ENCODE peak calls at places on chromosome 7, in six cellular contexts. R, A, O, U, B and M are unnamed samples.

GRCh38 chr7:43217055-43217454 is 104.6 kb downstream of the HECW1 start:
- DNase-seq in U (no peak), B (no peak), O (no peak), A (no peak), R (no peak), M (no peak)

GRCh38 chr7:3259711-3260424 is 41.2 kb upstream of the SDK1 start:
- DNase-seq in U (no peak), A (no peak), R (peak; percentile 38), O (peak; percentile 63), B (no peak), M (no peak)

GRCh38 chr7:37908221-37908788 is 8.3 kb downstream of the SFRP4 start:
- DNase-seq in R (peak; percentile 65), A (no peak), U (no peak), B (no peak), O (peak; percentile 99), M (peak; percentile 71)

GRCh38 chr7:6232534-6232933 is 39.9 kb downstream of the CYTH3 start:
- DNase-seq in A (no peak), R (no peak), U (peak; percentile 51), O (no peak), B (peak; percentile 15), M (no peak)

GRCh38 chr7:112965506-112965905 is 121.1 kb downstream of the GPR85 start:
- DNase-seq in R (no peak), U (no peak), O (no peak), B (no peak), A (no peak), M (peak; percentile 70)

GRCh38 chr7:154928136-154929005 is 74.6 kb downstream of the PAXIP1 start:
- DNase-seq in O (peak; percentile 96), U (peak; percentile 51), B (peak; percentile 33), A (no peak), R (peak; percentile 96), M (peak; percentile 94)

GRCh38 chr7:111855161-111855841 is 293.0 kb upstream of the IMMP2L start:
- DNase-seq in A (no peak), O (peak; percentile 76), U (no peak), B (no peak), R (peak; percentile 82), M (peak; percentile 79)

GRCh38 chr7:134044682-134045081 is 82.5 kb upstream of the LRGUK start:
- DNase-seq in A (no peak), B (no peak), U (no peak), O (no peak), R (peak; percentile 5), M (peak; percentile 37)

GRCh38 chr7:444606-445005 is 75.0 kb downstream of the PDGFA start:
- DNase-seq in B (no peak), O (no peak), A (no peak), R (no peak), U (no peak), M (no peak)

GRCh38 chr7:442457-442856 is 77.2 kb downstream of the PDGFA start:
- DNase-seq in A (no peak), R (no peak), U (no peak), B (no peak), O (no peak), M (no peak)

GRCh38 chr7:440059-440749 is 79.4 kb downstream of the PDGFA start:
- DNase-seq in R (no peak), O (no peak), B (no peak), U (no peak), A (no peak), M (no peak)

GRCh38 chr7:443279-443833 is 76.3 kb downstream of the PDGFA start:
- DNase-seq in R (no peak), A (no peak), U (no peak), O (no peak), B (no peak), M (no peak)

GRCh38 chr7:441713-442421 is 77.8 kb downstream of the PDGFA start:
- DNase-seq in U (no peak), A (no peak), B (no peak), R (no peak), O (no peak), M (no peak)
- H3K4me3 ChIP-seq in U (no peak overlapping the region), A (no peak overlapping the region), B (no peak overlapping the region), R (no peak overlapping the region), O (no peak overlapping the region), M (no peak overlapping the region)

GRCh38 chr7:27547401-27547800 is 115.3 kb downstream of the HIBADH start:
- DNase-seq in U (no peak), O (peak; percentile 6), B (no peak), A (no peak), R (peak; percentile 27), M (peak; percentile 53)
- H3K4me3 ChIP-seq in U (no peak overlapping the region), O (no peak overlapping the region), B (no peak overlapping the region), A (no peak overlapping the region), R (no peak overlapping the region), M (no peak overlapping the region)

GRCh38 chr7:25260862-25261454 is 32.7 kb upstream of the NPVF start:
- DNase-seq in U (no peak), O (peak; percentile 58), R (peak; percentile 72), A (no peak), B (no peak), M (peak; percentile 52)
- H3K4me3 ChIP-seq in U (no peak overlapping the region), O (no peak overlapping the region), R (peak overlapping the region; percentile 15), A (no peak overlapping the region), B (peak overlapping the region; percentile 14), M (peak overlapping the region; percentile 76)

GRCh38 chr7:100835903-100836811 is 8.8 kb upstream of the EPHB4 start:
- DNase-seq in R (no peak), B (no peak), A (no peak), O (no peak), U (peak; percentile 69), M (no peak)
- H3K4me3 ChIP-seq in R (no peak overlapping the region), B (no peak overlapping the region), A (peak overlapping the region; percentile 63), O (no peak overlapping the region), U (no peak overlapping the region), M (no peak overlapping the region)

GRCh38 chr7:284762-285722 is 4.9 kb upstream of the FOXL3 start:
- DNase-seq in B (no peak), A (no peak), R (no peak), O (no peak), U (no peak), M (no peak)
- H3K4me3 ChIP-seq in B (no peak overlapping the region), A (no peak overlapping the region), R (no peak overlapping the region), O (no peak overlapping the region), U (no peak overlapping the region), M (no peak overlapping the region)

GRCh38 chr7:14836006-14836405 is 66.5 kb downstream of the DGKB start:
- DNase-seq in R (no peak), O (no peak), U (no peak), A (no peak), B (no peak), M (no peak)
- H3K4me3 ChIP-seq in R (no peak overlapping the region), O (no peak overlapping the region), U (no peak overlapping the region), A (no peak overlapping the region), B (no peak overlapping the region), M (peak overlapping the region; percentile 64)

GRCh38 chr7:93476491-93477344 is 97.8 kb downstream of the CALCR start:
- DNase-seq in U (peak; percentile 42), B (no peak), O (no peak), A (no peak), R (no peak), M (no peak)
- H3K4me3 ChIP-seq in U (no peak overlapping the region), B (no peak overlapping the region), O (no peak overlapping the region), A (no peak overlapping the region), R (no peak overlapping the region), M (no peak overlapping the region)

GRCh38 chr7:48040944-48041664 is 5.8 kb downstream of the C7orf57 start:
- DNase-seq in O (no peak), B (no peak), R (no peak), A (no peak), U (no peak), M (no peak)

GRCh38 chr7:48038815-48039496 is 3.6 kb downstream of the C7orf57 start:
- DNase-seq in R (no peak), U (no peak), A (no peak), B (no peak), O (no peak), M (no peak)

GRCh38 chr7:48042216-48042615 is 6.9 kb downstream of the C7orf57 start:
- DNase-seq in O (no peak), B (no peak), U (no peak), R (no peak), A (no peak), M (peak; percentile 44)

GRCh38 chr7:48045205-48045765 is 9.9 kb downstream of the C7orf57 start:
- DNase-seq in R (no peak), A (no peak), B (peak; percentile 16), O (no peak), U (no peak), M (no peak)

DNA sequence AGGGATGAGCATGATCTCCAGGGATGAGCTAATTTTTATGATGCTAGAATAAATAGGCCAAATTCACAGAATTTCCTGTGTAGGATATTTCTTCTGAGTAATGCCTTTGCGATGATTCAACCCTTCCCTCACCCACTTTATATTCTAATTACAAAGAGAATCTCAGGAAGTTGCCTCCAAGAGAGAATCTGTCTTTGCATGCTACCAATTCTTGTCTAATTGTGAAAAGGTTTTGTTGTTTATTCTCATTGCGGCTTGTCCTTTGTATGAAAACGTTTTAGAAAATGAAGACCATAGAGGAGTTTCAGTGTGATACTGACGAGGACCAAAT is 6.3 kb downstream of the C7orf57 start:
- DNase-seq in R (peak; percentile 45), U (no peak), A (no peak), B (no peak), O (peak; percentile 44), M (peak; percentile 65)
- H3K4me3 ChIP-seq in R (no peak overlapping the region), U (no peak overlapping the region), A (no peak overlapping the region), B (no peak overlapping the region), O (no peak overlapping the region), M (no peak overlapping the region)

DNA sequence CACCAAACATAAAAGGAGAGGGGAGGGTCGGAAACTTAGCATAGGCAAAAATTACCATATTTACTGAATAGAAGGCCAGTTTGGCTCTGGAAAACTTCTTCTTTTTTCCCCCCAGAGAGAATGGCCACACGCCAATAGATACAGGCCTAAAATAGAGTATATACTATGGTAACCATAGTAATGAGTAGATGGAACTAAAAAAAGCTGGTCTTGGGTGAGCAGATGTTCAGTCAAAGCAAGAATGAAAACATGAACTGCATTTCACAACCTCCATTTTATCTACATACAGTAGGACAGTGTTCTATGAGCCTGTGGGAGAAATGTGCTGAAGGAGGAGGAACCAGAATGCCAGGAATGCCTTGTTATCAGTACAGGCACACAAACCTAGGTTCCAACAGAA is 141.7 kb upstream of the SEMA3A start:
- DNase-seq in B (no peak), U (no peak), A (no peak), O (peak; percentile 59), R (peak; percentile 17), M (peak; percentile 40)
- H3K4me3 ChIP-seq in B (no peak overlapping the region), U (no peak overlapping the region), A (no peak overlapping the region), O (no peak overlapping the region), R (no peak overlapping the region), M (no peak overlapping the region)